ENCODE peak calls at places on chromosomes 3 and 15, in eight cellular contexts. One of them, this sample, is unnamed.
A peak's percentile ranks its signal among the peaks of the same experiment; 100 is the strongest.

GRCh38 chr15:45719490-45719889 is 84.7 kb downstream of the SQOR start:
- DNase-seq in Daoy: no peak
- DNase-seq in GM03348: no peak
- DNase-seq in stimulated activated CD8-positive, alpha-beta memory T cell treated with anti-CD3 and anti-CD28 coated beads, Interleukin-4, amount 100 ng/mL, for 48 hours: no peak
- DNase-seq in pons: no peak
- DNase-seq in nephron progenitor cell: no peak
- DNase-seq in left ventricle myocardium inferior: no peak
- DNase-seq in ELR: no peak
- DNase-seq in this sample: no peak

GRCh38 chr3:184160456-184160855 is 5.3 kb downstream of the DVL3 start:
- DNase-seq in Daoy: peak; percentile 58
- DNase-seq in GM03348: no peak
- DNase-seq in stimulated activated CD8-positive, alpha-beta memory T cell treated with anti-CD3 and anti-CD28 coated beads, Interleukin-4, amount 100 ng/mL, for 48 hours: no peak
- DNase-seq in pons: no peak
- DNase-seq in nephron progenitor cell: no peak
- DNase-seq in left ventricle myocardium inferior: no peak
- DNase-seq in ELR: peak; percentile 41
- DNase-seq in this sample: no peak

GRCh38 chr3:52838561-52839267 is 3.9 kb upstream of the MUSTN1 start:
- DNase-seq in Daoy: no peak
- DNase-seq in GM03348: no peak
- DNase-seq in stimulated activated CD8-positive, alpha-beta memory T cell treated with anti-CD3 and anti-CD28 coated beads, Interleukin-4, amount 100 ng/mL, for 48 hours: no peak
- DNase-seq in pons: no peak
- DNase-seq in nephron progenitor cell: no peak
- DNase-seq in left ventricle myocardium inferior: no peak
- DNase-seq in ELR: no peak
- DNase-seq in this sample: no peak

GRCh38 chr3:100164730-100165129 is 50.4 kb upstream of the FILIP1L start:
- DNase-seq in Daoy: no peak
- DNase-seq in GM03348: no peak
- DNase-seq in stimulated activated CD8-positive, alpha-beta memory T cell treated with anti-CD3 and anti-CD28 coated beads, Interleukin-4, amount 100 ng/mL, for 48 hours: no peak
- DNase-seq in pons: no peak
- DNase-seq in nephron progenitor cell: no peak
- DNase-seq in left ventricle myocardium inferior: no peak
- DNase-seq in ELR: no peak
- DNase-seq in this sample: no peak

GRCh38 chr3:156638271-156638670 is 36.1 kb upstream of the TIPARP start:
- DNase-seq in Daoy: no peak
- DNase-seq in GM03348: no peak
- DNase-seq in stimulated activated CD8-positive, alpha-beta memory T cell treated with anti-CD3 and anti-CD28 coated beads, Interleukin-4, amount 100 ng/mL, for 48 hours: no peak
- DNase-seq in pons: no peak
- DNase-seq in nephron progenitor cell: no peak
- DNase-seq in left ventricle myocardium inferior: no peak
- DNase-seq in ELR: no peak
- DNase-seq in this sample: no peak

GRCh38 chr15:35181538-35181937 is 96.4 kb upstream of the NANOGP8 start:
- DNase-seq in Daoy: no peak
- DNase-seq in GM03348: no peak
- DNase-seq in stimulated activated CD8-positive, alpha-beta memory T cell treated with anti-CD3 and anti-CD28 coated beads, Interleukin-4, amount 100 ng/mL, for 48 hours: no peak
- DNase-seq in pons: no peak
- DNase-seq in nephron progenitor cell: no peak
- DNase-seq in left ventricle myocardium inferior: no peak
- DNase-seq in ELR: peak; percentile 52
- DNase-seq in this sample: no peak

GRCh38 chr3:52439426-52440248 is 5.3 kb downstream of the SEMA3G start:
- DNase-seq in Daoy: no peak
- DNase-seq in GM03348: no peak
- DNase-seq in stimulated activated CD8-positive, alpha-beta memory T cell treated with anti-CD3 and anti-CD28 coated beads, Interleukin-4, amount 100 ng/mL, for 48 hours: no peak
- DNase-seq in pons: no peak
- DNase-seq in nephron progenitor cell: no peak
- DNase-seq in left ventricle myocardium inferior: no peak
- DNase-seq in ELR: no peak
- DNase-seq in this sample: no peak

GRCh38 chr15:73904026-73904815 is 22.0 kb upstream of the LOXL1 start:
- DNase-seq in Daoy: no peak
- DNase-seq in GM03348: no peak
- DNase-seq in stimulated activated CD8-positive, alpha-beta memory T cell treated with anti-CD3 and anti-CD28 coated beads, Interleukin-4, amount 100 ng/mL, for 48 hours: no peak
- DNase-seq in pons: no peak
- DNase-seq in nephron progenitor cell: no peak
- DNase-seq in left ventricle myocardium inferior: no peak
- DNase-seq in ELR: no peak
- DNase-seq in this sample: no peak

GRCh38 chr15:48930735-48931134 is 33.0 kb downstream of the SHC4 start:
- DNase-seq in Daoy: no peak
- DNase-seq in GM03348: no peak
- DNase-seq in stimulated activated CD8-positive, alpha-beta memory T cell treated with anti-CD3 and anti-CD28 coated beads, Interleukin-4, amount 100 ng/mL, for 48 hours: no peak
- DNase-seq in pons: no peak
- DNase-seq in nephron progenitor cell: no peak
- DNase-seq in left ventricle myocardium inferior: no peak
- DNase-seq in ELR: no peak
- DNase-seq in this sample: no peak

GRCh38 chr3:43239755-43240154 is 46.6 kb upstream of the SNRK start:
- DNase-seq in Daoy: no peak
- DNase-seq in GM03348: no peak
- DNase-seq in stimulated activated CD8-positive, alpha-beta memory T cell treated with anti-CD3 and anti-CD28 coated beads, Interleukin-4, amount 100 ng/mL, for 48 hours: no peak
- DNase-seq in pons: no peak
- DNase-seq in nephron progenitor cell: no peak
- DNase-seq in left ventricle myocardium inferior: no peak
- DNase-seq in ELR: no peak
- DNase-seq in this sample: no peak

GRCh38 chr3:188754286-188754685 is 417.5 kb upstream of the TPRG1 start:
- DNase-seq in Daoy: no peak
- DNase-seq in GM03348: no peak
- DNase-seq in stimulated activated CD8-positive, alpha-beta memory T cell treated with anti-CD3 and anti-CD28 coated beads, Interleukin-4, amount 100 ng/mL, for 48 hours: no peak
- DNase-seq in pons: no peak
- DNase-seq in nephron progenitor cell: no peak
- DNase-seq in left ventricle myocardium inferior: no peak
- DNase-seq in ELR: no peak
- DNase-seq in this sample: no peak